ENCODE peak calls at places on chromosome 18, in eight cellular contexts. N is astrocyte of the spinal cord, O is fibroblast of lung, V is ovary, D is IMR-90, I is pancreas, K is cardiac muscle cell, U is bronchial epithelial cell. B is an unnamed sample.

GRCh38 chr18:78661316-78661715 is 318.3 kb upstream of the SALL3 start:
- DNase-seq in N (no peak), O (no peak), V (no peak), D (no peak), I (no peak), K (no peak), U (no peak), B (no peak)

GRCh38 chr18:57583297-57583835 is 3.1 kb downstream of the FECH start:
- DNase-seq in N (no peak), O (no peak), V (no peak), D (no peak), I (no peak), K (no peak), U (no peak), B (no peak)

GRCh38 chr18:74733592-74733991 is 135.9 kb downstream of the ZNF407 start:
- DNase-seq in N (no peak), O (no peak), V (no peak), D (no peak), I (no peak), K (no peak), U (no peak), B (no peak)

GRCh38 chr18:67001052-67001451 is 397.2 kb upstream of the CDH19 start:
- DNase-seq in N (no peak), O (peak), V (no peak), D (no peak), I (no peak), K (no peak), U (no peak), B (no peak)

GRCh38 chr18:58178476-58178875 is 134.4 kb downstream of the NEDD4L start:
- DNase-seq in N (no peak), O (peak), V (no peak), D (peak), I (no peak), K (no peak), U (no peak), B (no peak)

GRCh38 chr18:9814431-9814830 is 71.3 kb upstream of the TXNDC2 start:
- DNase-seq in N (peak), O (peak), V (no peak), D (peak), I (no peak), K (peak), U (peak), B (no peak)

GRCh38 chr18:55100817-55101457 is 141.7 kb upstream of the CCDC68 start:
- DNase-seq in N (peak), O (peak), V (no peak), D (peak), I (no peak), K (peak), U (peak), B (no peak)

GRCh38 chr18:72985686-72986085 is 117.9 kb upstream of the NETO1 start:
- DNase-seq in N (no peak), O (peak), V (no peak), D (no peak), I (no peak), K (no peak), U (no peak), B (no peak)

GRCh38 chr18:34660572-34660971 is 49.5 kb upstream of the DTNA start:
- DNase-seq in N (no peak), O (peak), V (no peak), D (no peak), I (no peak), K (no peak), U (no peak), B (no peak)

GRCh38 chr18:55321268-55322175 is 266.5 kb downstream of the TCF4 start:
- DNase-seq in N (peak), O (peak), V (peak), D (peak), I (peak), K (peak), U (peak), B (peak)

GRCh38 chr18:36505701-36506100 is 208.2 kb downstream of the FHOD3 start:
- DNase-seq in N (no peak), O (no peak), V (no peak), D (no peak), I (no peak), K (no peak), U (no peak), B (no peak)

GRCh38 chr18:73199151-73199550 is 331.4 kb upstream of the NETO1 start:
- DNase-seq in N (peak), O (peak), V (no peak), D (peak), I (no peak), K (no peak), U (peak), B (no peak)

GRCh38 chr18:75089748-75090327 is 119.1 kb downstream of the PTGR3 start:
- DNase-seq in N (no peak), O (no peak), V (no peak), D (no peak), I (peak), K (no peak), U (no peak), B (no peak)

GRCh38 chr18:25282282-25282681 is 69.7 kb downstream of the ZNF521 start:
- DNase-seq in N (no peak), O (no peak), V (no peak), D (no peak), I (no peak), K (no peak), U (no peak), B (peak)

GRCh38 chr18:74679006-74679678 is 81.5 kb downstream of the ZNF407 start:
- DNase-seq in N (no peak), O (no peak), V (no peak), D (no peak), I (no peak), K (no peak), U (no peak), B (no peak)

GRCh38 chr18:24262097-24262496 is 123.2 kb downstream of the CABYR start:
- DNase-seq in N (no peak), O (peak), V (no peak), D (peak), I (no peak), K (no peak), U (no peak), B (no peak)

GRCh38 chr18:39350916-39351315 is 1785.3 kb upstream of the CELF4 start:
- DNase-seq in N (no peak), O (no peak), V (no peak), D (no peak), I (no peak), K (no peak), U (no peak), B (no peak)

DNA sequence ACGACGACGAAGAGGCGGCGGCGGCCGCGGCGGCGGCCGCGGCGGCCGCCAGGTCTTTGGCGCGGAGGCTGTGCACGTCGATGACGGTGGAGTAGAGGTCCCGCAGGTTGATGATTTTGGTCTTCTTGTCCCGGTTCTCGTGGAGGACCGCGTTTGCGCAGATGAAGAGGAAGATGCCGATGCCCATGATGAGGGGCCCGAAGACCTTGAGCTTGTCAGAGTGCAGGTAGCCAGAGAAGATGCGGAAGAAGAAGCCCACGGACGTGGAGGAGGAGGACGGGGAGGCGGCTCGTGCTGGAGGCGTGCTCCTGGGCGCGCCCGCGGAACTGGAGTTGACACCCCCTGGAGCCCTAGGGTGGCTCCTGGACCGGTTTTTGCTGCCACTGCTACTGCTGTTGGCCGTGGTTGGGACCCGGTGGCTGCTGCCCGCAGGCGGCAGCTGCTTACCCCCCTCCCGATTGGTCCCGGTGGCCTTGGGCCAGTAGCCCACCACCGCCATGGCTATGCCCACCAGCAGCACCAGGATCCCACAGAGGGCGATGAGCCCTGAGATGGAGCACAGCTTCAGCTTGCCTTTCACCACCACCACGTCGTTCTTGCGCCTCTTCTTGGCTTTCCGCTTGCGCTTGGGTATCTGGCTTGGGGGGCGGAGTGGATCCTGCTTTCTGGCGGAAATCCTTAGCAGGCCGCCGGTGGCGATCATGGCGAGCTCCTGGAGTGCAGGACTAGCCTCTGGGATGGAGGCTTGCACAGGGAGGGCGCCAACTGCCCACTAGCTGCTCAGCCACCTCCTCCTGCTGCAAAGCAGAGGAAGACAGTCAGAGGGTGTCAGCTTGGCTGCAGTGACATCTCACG is 3.7 kb downstream of the TMEM200C start:
- DNase-seq in N (no peak), O (no peak), V (no peak), D (no peak), I (peak), K (no peak), U (no peak), B (no peak)
- H3K4me3 ChIP-seq in N (no peak), O (no peak), V (no peak), D (no peak), I (peak), K (no peak), U (no peak), B (no peak)

GRCh38 chr18:7000484-7001096 is 117.0 kb downstream of the LAMA1 start:
- DNase-seq in N (peak), O (no peak), V (no peak), D (peak), I (no peak), K (peak), U (peak), B (no peak)

GRCh38 chr18:6992761-6993160 is 124.8 kb downstream of the LAMA1 start:
- DNase-seq in N (no peak), O (no peak), V (no peak), D (no peak), I (no peak), K (no peak), U (no peak), B (no peak)

GRCh38 chr18:6994053-6994452 is 123.5 kb downstream of the LAMA1 start:
- DNase-seq in N (no peak), O (no peak), V (no peak), D (peak), I (no peak), K (peak), U (peak), B (no peak)

GRCh38 chr18:6997802-6998201 is 119.8 kb downstream of the LAMA1 start:
- DNase-seq in N (no peak), O (no peak), V (no peak), D (no peak), I (no peak), K (peak), U (no peak), B (no peak)

DNA sequence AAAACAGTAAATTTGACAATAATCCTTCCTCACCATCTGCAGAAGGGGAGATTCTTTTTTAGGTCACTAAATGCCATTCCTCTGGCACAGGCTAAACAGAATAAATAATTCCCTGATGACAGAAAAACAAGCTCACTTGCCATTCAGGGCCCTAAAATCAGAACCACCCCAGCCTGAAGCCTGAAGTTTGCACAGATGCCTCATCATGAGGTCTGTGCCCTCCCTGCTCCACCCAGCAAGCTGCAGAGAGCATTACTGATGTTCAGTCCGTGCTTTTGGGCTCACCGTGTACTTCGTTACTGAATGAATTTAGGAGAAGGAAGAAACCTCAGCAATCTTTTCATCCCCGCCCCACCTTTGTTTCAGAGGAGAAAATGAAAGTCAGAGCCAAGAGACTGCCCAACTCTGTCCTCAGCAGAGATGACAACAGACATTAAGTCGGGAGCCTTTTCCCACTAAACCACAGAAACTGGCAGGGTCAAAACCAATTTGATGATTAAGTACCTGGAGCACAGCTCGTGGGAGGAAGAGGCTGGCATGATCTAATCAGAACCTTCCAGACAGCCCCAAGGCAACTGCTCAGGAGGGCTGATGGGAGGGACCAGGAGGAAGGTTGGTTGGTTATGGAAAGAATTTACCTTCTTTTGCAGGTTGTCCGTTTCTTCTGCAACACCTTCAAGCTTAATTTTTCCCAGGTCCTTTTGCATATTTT is 122.7 kb downstream of the LAMA1 start:
- DNase-seq in N (no peak), O (peak), V (no peak), D (no peak), I (no peak), K (no peak), U (peak), B (no peak)
- H3K4me3 ChIP-seq in N (no peak), O (no peak), V (no peak), D (no peak), I (no peak), K (no peak), U (no peak), B (no peak)

GRCh38 chr18:59885579-59886163 is 14.1 kb upstream of the PMAIP1 start:
- DNase-seq in N (peak), O (peak), V (no peak), D (peak), I (no peak), K (peak), U (peak), B (no peak)
- H3K4me3 ChIP-seq in N (no peak), O (no peak), V (no peak), D (no peak), I (no peak), K (no peak), U (no peak), B (no peak)

DNA sequence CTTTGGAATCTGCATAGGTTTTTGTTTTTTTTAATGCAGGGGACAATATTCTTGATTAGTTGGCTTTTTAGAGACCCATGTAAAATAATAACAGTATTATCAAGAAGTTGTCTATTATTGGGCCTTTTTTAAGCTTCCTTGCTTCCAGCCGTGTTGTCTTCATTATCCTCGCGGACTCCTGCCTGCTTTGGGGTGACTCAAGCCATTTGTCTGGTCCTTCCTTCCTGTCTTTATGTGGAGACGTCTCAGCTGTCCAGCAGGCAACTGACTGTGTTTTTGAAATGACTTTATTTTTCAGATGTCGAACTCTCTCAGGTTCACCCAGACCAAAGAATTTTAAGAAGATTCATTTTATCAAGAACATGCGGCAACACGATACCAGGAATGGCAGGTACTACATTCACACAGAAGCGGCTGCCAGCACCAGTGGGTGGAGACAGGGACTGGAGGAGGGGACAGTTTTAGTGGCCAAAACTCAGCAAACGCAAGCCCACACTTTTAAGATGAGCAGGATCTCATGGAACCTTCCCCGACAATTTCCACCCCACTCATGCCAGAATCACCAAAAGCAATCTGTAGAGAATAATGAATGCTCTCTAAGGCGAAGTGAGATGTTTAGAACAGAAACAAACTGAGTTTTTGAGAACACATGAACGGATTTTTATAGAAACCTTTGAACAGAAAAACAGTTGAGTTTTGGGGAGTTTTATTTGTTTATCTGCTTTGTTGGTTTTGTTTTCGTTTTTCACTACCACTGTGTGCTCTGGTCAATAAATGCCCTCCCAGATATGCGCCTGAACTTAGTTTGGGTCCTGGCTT is 59.1 kb downstream of the CABLES1 start:
- DNase-seq in N (peak), O (peak), V (no peak), D (peak), I (no peak), K (peak), U (peak), B (no peak)
- H3K4me3 ChIP-seq in N (no peak), O (no peak), V (no peak), D (no peak), I (no peak), K (no peak), U (no peak), B (no peak)

GRCh38 chr18:12253517-12254136 is 534 bp upstream of the CIDEA start:
- DNase-seq in N (no peak), O (no peak), V (no peak), D (no peak), I (peak), K (no peak), U (no peak), B (no peak)

GRCh38 chr18:12254820-12255511 is 805 bp downstream of the CIDEA start:
- DNase-seq in N (no peak), O (no peak), V (no peak), D (no peak), I (no peak), K (no peak), U (no peak), B (no peak)

GRCh38 chr18:12254137-12254819 is at the start of gene CIDEA:
- DNase-seq in N (no peak), O (peak), V (no peak), D (no peak), I (no peak), K (peak), U (no peak), B (no peak)

GRCh38 chr18:12256946-12257345 is 2.8 kb downstream of the CIDEA start:
- DNase-seq in N (no peak), O (peak), V (no peak), D (no peak), I (no peak), K (peak), U (no peak), B (no peak)

GRCh38 chr18:12255626-12256026 is 1.5 kb downstream of the CIDEA start:
- DNase-seq in N (no peak), O (peak), V (no peak), D (peak), I (no peak), K (no peak), U (peak), B (no peak)
- H3K4me3 ChIP-seq in N (no peak), O (no peak), V (no peak), D (no peak), I (no peak), K (no peak), U (no peak), B (no peak)

GRCh38 chr18:22031581-22031980 is 137.8 kb upstream of the GATA6 start:
- DNase-seq in N (no peak), O (no peak), V (no peak), D (no peak), I (no peak), K (no peak), U (no peak), B (no peak)

GRCh38 chr18:22021701-22022100 is 147.7 kb upstream of the GATA6 start:
- DNase-seq in N (no peak), O (no peak), V (no peak), D (no peak), I (peak), K (no peak), U (no peak), B (no peak)

GRCh38 chr18:22026362-22026761 is 143.0 kb upstream of the GATA6 start:
- DNase-seq in N (no peak), O (no peak), V (no peak), D (no peak), I (peak), K (no peak), U (no peak), B (no peak)

GRCh38 chr18:22024924-22025323 is 144.5 kb upstream of the GATA6 start:
- DNase-seq in N (no peak), O (no peak), V (no peak), D (no peak), I (no peak), K (no peak), U (no peak), B (no peak)

DNA sequence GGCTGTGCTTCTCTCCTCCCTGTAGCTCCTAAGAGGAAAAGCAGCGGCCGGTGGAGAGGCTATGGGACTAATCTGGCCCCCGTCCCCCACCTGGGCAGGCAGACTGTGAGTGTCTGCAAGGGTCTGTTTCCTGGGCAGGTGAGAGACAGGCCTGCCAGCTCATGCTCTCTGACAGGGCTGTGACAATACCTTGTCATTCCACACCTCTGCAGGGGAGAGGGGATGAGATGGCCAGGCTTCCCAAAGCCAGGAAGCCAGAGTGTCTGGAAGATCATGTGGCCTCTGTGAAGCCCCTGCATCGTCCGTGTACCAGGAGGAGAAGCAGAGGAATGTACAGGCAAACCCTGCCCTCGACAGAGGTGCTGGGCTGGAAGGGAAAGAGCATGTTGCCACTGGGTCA is 142.5 kb upstream of the GATA6 start:
- DNase-seq in N (no peak), O (no peak), V (no peak), D (no peak), I (no peak), K (no peak), U (no peak), B (no peak)
- H3K4me3 ChIP-seq in N (no peak), O (no peak), V (no peak), D (no peak), I (no peak), K (no peak), U (no peak), B (no peak)

GRCh38 chr18:31329787-31330438 is 12.0 kb downstream of the DSG1 start:
- DNase-seq in N (no peak), O (no peak), V (no peak), D (no peak), I (no peak), K (no peak), U (no peak), B (no peak)
- H3K4me3 ChIP-seq in N (no peak), O (no peak), V (no peak), D (no peak), I (no peak), K (no peak), U (no peak), B (no peak)